ENCODE peak calls at places on chromosome 5, in five cellular contexts. One of them, this sample, is unnamed. For H3K36me3 and H3K4me1, the result is how much of the 10 kb centered on the place peaks cover.

GRCh38 chr5:37197340-37198050 is 51.7 kb downstream of the CPLANE1 start:
- DNase-seq in HepG2: no peak
- DNase-seq in tibial nerve: no peak
- DNase-seq in right lobe of liver: no peak
- DNase-seq in vagina: no peak
- DNase-seq in this sample: no peak

GRCh38 chr5:643351-643801 is 31.2 kb downstream of the CEP72 start:
- DNase-seq in HepG2: no peak
- DNase-seq in tibial nerve: no peak
- DNase-seq in right lobe of liver: peak
- DNase-seq in vagina: no peak
- DNase-seq in this sample: no peak

GRCh38 chr5:10140195-10140973 is 109.3 kb downstream of the ATPSCKMT start:
- DNase-seq in HepG2: peak
- DNase-seq in tibial nerve: no peak
- DNase-seq in right lobe of liver: no peak
- DNase-seq in vagina: no peak
- DNase-seq in this sample: no peak

GRCh38 chr5:127280494-127281220 is 9.9 kb upstream of the MEGF10 start:
- DNase-seq in HepG2: no peak
- DNase-seq in tibial nerve: no peak
- DNase-seq in right lobe of liver: no peak
- DNase-seq in vagina: no peak
- DNase-seq in this sample: no peak

GRCh38 chr5:143040622-143041021 is 270.4 kb downstream of the ARHGAP26 start:
- DNase-seq in HepG2: no peak
- DNase-seq in tibial nerve: no peak
- DNase-seq in right lobe of liver: no peak
- DNase-seq in vagina: no peak
- DNase-seq in this sample: no peak

GRCh38 chr5:127029513-127030258 is 672 bp downstream of the MARCHF3 start:
- DNase-seq in HepG2: peak
- DNase-seq in tibial nerve: peak
- DNase-seq in right lobe of liver: peak
- DNase-seq in vagina: no peak
- DNase-seq in this sample: no peak

GRCh38 chr5:66876266-66876807 is 280.1 kb downstream of the MAST4 start:
- DNase-seq in HepG2: no peak
- DNase-seq in tibial nerve: no peak
- DNase-seq in right lobe of liver: no peak
- DNase-seq in vagina: no peak
- DNase-seq in this sample: no peak

GRCh38 chr5:39541920-39542319 is 117.1 kb upstream of the DAB2 start:
- DNase-seq in HepG2: no peak
- DNase-seq in tibial nerve: no peak
- DNase-seq in right lobe of liver: no peak
- DNase-seq in vagina: no peak
- DNase-seq in this sample: no peak

GRCh38 chr5:39360483-39361071 is 3.7 kb downstream of the C9 start:
- DNase-seq in HepG2: no peak
- DNase-seq in tibial nerve: no peak
- DNase-seq in right lobe of liver: no peak
- DNase-seq in vagina: no peak
- DNase-seq in this sample: no peak

DNA sequence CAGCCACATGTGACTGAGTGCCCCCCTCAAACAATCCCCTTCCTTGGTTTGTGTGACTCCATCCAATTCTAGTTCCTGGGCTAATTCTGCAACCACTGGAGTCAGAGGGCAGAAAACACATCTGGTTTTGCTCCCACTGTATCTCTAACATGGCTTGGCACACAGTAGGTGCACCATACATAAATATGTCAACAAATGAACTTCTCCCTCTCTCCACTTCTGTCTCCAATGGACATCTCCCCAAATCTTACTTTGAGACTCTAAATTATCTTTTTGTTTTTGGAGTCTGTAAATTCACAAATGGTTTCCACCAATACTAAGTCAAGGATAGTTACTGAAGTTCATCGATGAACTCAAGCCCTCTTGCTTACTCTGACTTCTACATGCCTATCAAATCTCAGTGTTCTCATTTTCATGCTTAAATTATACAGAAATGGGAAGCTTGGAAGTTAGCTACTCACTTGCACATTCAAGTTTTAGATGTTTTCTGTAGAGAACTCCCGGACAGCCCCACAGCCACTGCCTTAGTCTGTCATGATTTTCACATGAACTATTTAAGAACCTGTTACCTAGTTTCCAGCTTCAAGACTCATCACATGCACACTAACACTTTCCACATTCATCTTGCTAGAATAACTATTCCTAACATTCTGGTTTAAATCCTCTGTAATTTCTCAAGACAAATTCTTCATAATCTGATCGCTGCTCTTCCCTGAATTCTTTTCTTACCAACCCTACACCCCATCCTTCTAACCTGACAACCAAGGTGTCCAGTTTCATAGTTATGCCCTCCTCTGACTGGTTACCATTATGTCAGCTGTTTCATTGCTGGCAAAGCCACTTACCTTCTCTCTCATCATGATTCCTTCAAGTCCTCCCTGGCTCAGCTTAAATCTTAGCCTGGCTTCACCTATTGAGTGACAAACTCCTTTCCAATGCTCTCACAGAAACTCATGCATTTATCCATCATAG is 6.0 kb downstream of the RPL37 start:
- DNase-seq in HepG2: no peak
- DNase-seq in tibial nerve: no peak
- DNase-seq in right lobe of liver: no peak
- DNase-seq in vagina: no peak
- DNase-seq in this sample: peak
- H3K36me3 ChIP-seq in HepG2: under half
- H3K36me3 ChIP-seq in tibial nerve: half or more
- H3K36me3 ChIP-seq in right lobe of liver: half or more
- H3K36me3 ChIP-seq in vagina: under half
- H3K36me3 ChIP-seq in this sample: half or more

GRCh38 chr5:150485770-150486401 is 22.0 kb upstream of the NDST1 start:
- DNase-seq in HepG2: no peak
- DNase-seq in tibial nerve: peak
- DNase-seq in right lobe of liver: peak
- DNase-seq in vagina: no peak
- DNase-seq in this sample: no peak
- TF ChIP-seq POLR2A in HepG2: no peak
- TF ChIP-seq POLR2A in tibial nerve: no peak
- TF ChIP-seq POLR2A in right lobe of liver: peak
- TF ChIP-seq POLR2A in vagina: no peak
- TF ChIP-seq POLR2A in this sample: peak

DNA sequence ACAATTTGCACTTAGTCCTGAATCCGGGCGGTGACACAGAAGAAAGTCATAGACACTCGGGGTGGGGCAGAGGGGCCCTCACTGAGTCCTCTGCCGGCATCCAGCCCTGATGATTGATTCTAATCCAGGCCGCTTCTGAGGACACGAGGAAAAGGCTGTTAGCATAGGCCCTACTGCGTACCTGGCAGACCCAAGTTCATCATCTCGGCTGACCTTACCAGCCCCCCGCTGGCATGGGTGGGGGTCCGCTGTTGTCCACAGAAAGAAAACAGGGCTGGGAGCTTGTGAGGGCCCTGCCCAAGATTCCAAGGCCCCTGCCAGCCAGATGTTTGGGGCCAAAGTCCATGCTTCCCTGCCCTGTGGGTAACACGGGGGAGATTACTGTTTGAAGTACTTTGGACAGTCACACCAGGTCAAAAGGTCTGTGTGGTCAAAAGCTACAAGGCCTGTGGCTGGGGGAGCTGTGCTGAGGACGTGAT is 24.5 kb downstream of the ERGIC1 start:
- DNase-seq in HepG2: peak
- DNase-seq in tibial nerve: no peak
- DNase-seq in right lobe of liver: peak
- DNase-seq in vagina: no peak
- DNase-seq in this sample: no peak
- H3K4me1 ChIP-seq in HepG2: half or more
- H3K4me1 ChIP-seq in tibial nerve: half or more
- H3K4me1 ChIP-seq in right lobe of liver: half or more
- H3K4me1 ChIP-seq in vagina: half or more
- H3K4me1 ChIP-seq in this sample: half or more

GRCh38 chr5:53073349-53073748 is 36.2 kb downstream of the MOCS2 start:
- DNase-seq in HepG2: no peak
- DNase-seq in tibial nerve: no peak
- DNase-seq in right lobe of liver: no peak
- DNase-seq in vagina: no peak
- DNase-seq in this sample: no peak
- H3K36me3 ChIP-seq in HepG2: under half
- H3K36me3 ChIP-seq in tibial nerve: under half
- H3K36me3 ChIP-seq in right lobe of liver: under half
- H3K36me3 ChIP-seq in vagina: under half
- H3K36me3 ChIP-seq in this sample: under half

GRCh38 chr5:79689541-79690466 is at the start of gene CMYA5:
- DNase-seq in HepG2: no peak
- DNase-seq in tibial nerve: no peak
- DNase-seq in right lobe of liver: peak
- DNase-seq in vagina: no peak
- DNase-seq in this sample: no peak
- TF ChIP-seq POLR2A in HepG2: no peak
- TF ChIP-seq POLR2A in tibial nerve: no peak
- TF ChIP-seq POLR2A in right lobe of liver: no peak
- TF ChIP-seq POLR2A in vagina: no peak
- TF ChIP-seq POLR2A in this sample: no peak

GRCh38 chr5:139637438-139638089 is 10.6 kb upstream of the CXXC5 start:
- DNase-seq in HepG2: peak
- DNase-seq in tibial nerve: peak
- DNase-seq in right lobe of liver: peak
- DNase-seq in vagina: no peak
- DNase-seq in this sample: peak
- H3K4me1 ChIP-seq in HepG2: half or more
- H3K4me1 ChIP-seq in tibial nerve: under half
- H3K4me1 ChIP-seq in right lobe of liver: under half
- H3K4me1 ChIP-seq in vagina: half or more
- H3K4me1 ChIP-seq in this sample: under half

GRCh38 chr5:163475416-163475815 is 15.0 kb downstream of the HMMR start:
- DNase-seq in HepG2: no peak
- DNase-seq in tibial nerve: no peak
- DNase-seq in right lobe of liver: no peak
- DNase-seq in vagina: no peak
- DNase-seq in this sample: no peak
- H3K36me3 ChIP-seq in HepG2: under half
- H3K36me3 ChIP-seq in tibial nerve: under half
- H3K36me3 ChIP-seq in right lobe of liver: under half
- H3K36me3 ChIP-seq in vagina: under half
- H3K36me3 ChIP-seq in this sample: under half